ENCODE peak calls at places on chromosomes 1 and 21, in ten cellular contexts. One of them, this sample, is unnamed.

GRCh38 chr1:70112838-70113237 is 92.5 kb downstream of the LRRC40 start:
- DNase-seq in A549: peak
- DNase-seq in mesendoderm: peak
- DNase-seq in mammary epithelial cell: no peak
- DNase-seq in OCI-LY7: no peak
- DNase-seq in neuronal stem cell: no peak
- DNase-seq in brain microvascular endothelial cell: no peak
- DNase-seq in tibial artery: no peak
- DNase-seq in upper lobe of right lung: no peak
- DNase-seq in kidney: no peak
- DNase-seq in this sample: no peak

GRCh38 chr1:39047374-39048229 is 21.5 kb downstream of the NDUFS5 start:
- DNase-seq in A549: peak
- DNase-seq in mesendoderm: peak
- DNase-seq in mammary epithelial cell: peak
- DNase-seq in OCI-LY7: peak
- DNase-seq in neuronal stem cell: no peak
- DNase-seq in brain microvascular endothelial cell: peak
- DNase-seq in tibial artery: peak
- DNase-seq in upper lobe of right lung: no peak
- DNase-seq in kidney: no peak
- DNase-seq in this sample: peak

GRCh38 chr1:5389101-5389885 is 602.9 kb downstream of the NPHP4 start:
- DNase-seq in A549: no peak
- DNase-seq in mesendoderm: no peak
- DNase-seq in mammary epithelial cell: no peak
- DNase-seq in OCI-LY7: no peak
- DNase-seq in neuronal stem cell: no peak
- DNase-seq in brain microvascular endothelial cell: no peak
- DNase-seq in tibial artery: no peak
- DNase-seq in upper lobe of right lung: no peak
- DNase-seq in kidney: no peak
- DNase-seq in this sample: no peak

GRCh38 chr1:64826991-64827390 is 82.1 kb downstream of the RAVER2 start:
- DNase-seq in A549: no peak
- DNase-seq in mesendoderm: no peak
- DNase-seq in mammary epithelial cell: no peak
- DNase-seq in OCI-LY7: no peak
- DNase-seq in neuronal stem cell: no peak
- DNase-seq in brain microvascular endothelial cell: peak
- DNase-seq in tibial artery: no peak
- DNase-seq in upper lobe of right lung: no peak
- DNase-seq in kidney: no peak
- DNase-seq in this sample: no peak

GRCh38 chr1:179926494-179927205 is 28.0 kb upstream of the CEP350 start:
- DNase-seq in A549: peak
- DNase-seq in mesendoderm: no peak
- DNase-seq in mammary epithelial cell: peak
- DNase-seq in OCI-LY7: no peak
- DNase-seq in neuronal stem cell: no peak
- DNase-seq in brain microvascular endothelial cell: peak
- DNase-seq in tibial artery: no peak
- DNase-seq in upper lobe of right lung: no peak
- DNase-seq in kidney: no peak
- DNase-seq in this sample: peak

GRCh38 chr1:59116920-59117542 is 179.9 kb upstream of the FGGY start:
- DNase-seq in A549: no peak
- DNase-seq in mesendoderm: peak
- DNase-seq in mammary epithelial cell: no peak
- DNase-seq in OCI-LY7: no peak
- DNase-seq in neuronal stem cell: peak
- DNase-seq in brain microvascular endothelial cell: peak
- DNase-seq in tibial artery: no peak
- DNase-seq in upper lobe of right lung: no peak
- DNase-seq in kidney: no peak
- DNase-seq in this sample: no peak

GRCh38 chr21:43193651-43194302 is 25.0 kb downstream of the CRYAA start:
- DNase-seq in A549: no peak
- DNase-seq in mesendoderm: no peak
- DNase-seq in mammary epithelial cell: peak
- DNase-seq in OCI-LY7: peak
- DNase-seq in neuronal stem cell: no peak
- DNase-seq in brain microvascular endothelial cell: peak
- DNase-seq in tibial artery: peak
- DNase-seq in upper lobe of right lung: peak
- DNase-seq in kidney: peak
- DNase-seq in this sample: peak

GRCh38 chr1:29655145-29655544 is 418.8 kb downstream of the PTPRU start:
- DNase-seq in A549: no peak
- DNase-seq in mesendoderm: no peak
- DNase-seq in mammary epithelial cell: no peak
- DNase-seq in OCI-LY7: no peak
- DNase-seq in neuronal stem cell: no peak
- DNase-seq in brain microvascular endothelial cell: no peak
- DNase-seq in tibial artery: peak
- DNase-seq in upper lobe of right lung: no peak
- DNase-seq in kidney: no peak
- DNase-seq in this sample: no peak

GRCh38 chr1:228185641-228185965 is 20.0 kb downstream of the IBA57 start:
- DNase-seq in A549: no peak
- DNase-seq in mesendoderm: peak
- DNase-seq in mammary epithelial cell: no peak
- DNase-seq in OCI-LY7: no peak
- DNase-seq in neuronal stem cell: no peak
- DNase-seq in brain microvascular endothelial cell: no peak
- DNase-seq in tibial artery: peak
- DNase-seq in upper lobe of right lung: no peak
- DNase-seq in kidney: peak
- DNase-seq in this sample: no peak

GRCh38 chr21:16378570-16378969 is 648.8 kb downstream of the USP25 start:
- DNase-seq in A549: no peak
- DNase-seq in mesendoderm: no peak
- DNase-seq in mammary epithelial cell: no peak
- DNase-seq in OCI-LY7: no peak
- DNase-seq in neuronal stem cell: no peak
- DNase-seq in brain microvascular endothelial cell: no peak
- DNase-seq in tibial artery: no peak
- DNase-seq in upper lobe of right lung: no peak
- DNase-seq in kidney: no peak
- DNase-seq in this sample: no peak

GRCh38 chr21:46459356-46460112 is 843 bp downstream of the DIP2A start:
- DNase-seq in A549: no peak
- DNase-seq in mesendoderm: peak
- DNase-seq in mammary epithelial cell: peak
- DNase-seq in OCI-LY7: peak
- DNase-seq in neuronal stem cell: no peak
- DNase-seq in brain microvascular endothelial cell: peak
- DNase-seq in tibial artery: peak
- DNase-seq in upper lobe of right lung: peak
- DNase-seq in kidney: peak
- DNase-seq in this sample: no peak

GRCh38 chr1:184329962-184330868 is 56.6 kb upstream of the C1orf21 start:
- DNase-seq in A549: no peak
- DNase-seq in mesendoderm: no peak
- DNase-seq in mammary epithelial cell: peak
- DNase-seq in OCI-LY7: no peak
- DNase-seq in neuronal stem cell: no peak
- DNase-seq in brain microvascular endothelial cell: peak
- DNase-seq in tibial artery: no peak
- DNase-seq in upper lobe of right lung: no peak
- DNase-seq in kidney: no peak
- DNase-seq in this sample: no peak

GRCh38 chr1:156090822-156091188 is 8.5 kb upstream of the MEX3A start:
- DNase-seq in A549: peak
- DNase-seq in mesendoderm: peak
- DNase-seq in mammary epithelial cell: peak
- DNase-seq in OCI-LY7: peak
- DNase-seq in neuronal stem cell: peak
- DNase-seq in brain microvascular endothelial cell: peak
- DNase-seq in tibial artery: peak
- DNase-seq in upper lobe of right lung: peak
- DNase-seq in kidney: peak
- DNase-seq in this sample: no peak
- H3K27ac ChIP-seq in A549: peak
- H3K27ac ChIP-seq in mesendoderm: no peak
- H3K27ac ChIP-seq in mammary epithelial cell: no peak
- H3K27ac ChIP-seq in OCI-LY7: no peak
- H3K27ac ChIP-seq in neuronal stem cell: no peak
- H3K27ac ChIP-seq in brain microvascular endothelial cell: no peak
- H3K27ac ChIP-seq in tibial artery: no peak
- H3K27ac ChIP-seq in upper lobe of right lung: no peak
- H3K27ac ChIP-seq in kidney: no peak
- H3K27ac ChIP-seq in this sample: no peak

DNA sequence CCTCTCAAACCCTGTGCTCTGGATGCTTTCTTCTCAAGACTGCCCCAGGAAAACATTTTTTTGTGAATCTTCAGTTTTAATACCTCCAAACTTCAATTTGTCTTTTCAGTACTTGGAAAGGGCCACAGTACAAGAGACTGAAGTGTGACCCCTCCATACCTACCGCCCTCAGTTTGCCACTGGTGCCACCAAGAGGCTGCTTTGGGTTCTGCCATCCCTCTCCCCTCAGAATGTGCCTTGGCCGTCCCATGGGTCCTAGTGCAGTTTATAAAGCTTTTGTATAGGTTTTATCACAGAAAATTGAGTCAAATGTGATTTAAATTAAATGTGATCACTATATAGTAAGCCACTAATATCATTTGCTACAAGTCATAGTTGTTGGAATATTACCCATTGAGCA is 60.8 kb upstream of the PGD start:
- DNase-seq in A549: peak
- DNase-seq in mesendoderm: peak
- DNase-seq in mammary epithelial cell: no peak
- DNase-seq in OCI-LY7: peak
- DNase-seq in neuronal stem cell: peak
- DNase-seq in brain microvascular endothelial cell: peak
- DNase-seq in tibial artery: no peak
- DNase-seq in upper lobe of right lung: no peak
- DNase-seq in kidney: no peak
- DNase-seq in this sample: no peak
- H3K27ac ChIP-seq in A549: no peak
- H3K27ac ChIP-seq in mesendoderm: no peak
- H3K27ac ChIP-seq in mammary epithelial cell: no peak
- H3K27ac ChIP-seq in OCI-LY7: no peak
- H3K27ac ChIP-seq in neuronal stem cell: no peak
- H3K27ac ChIP-seq in brain microvascular endothelial cell: no peak
- H3K27ac ChIP-seq in tibial artery: no peak
- H3K27ac ChIP-seq in upper lobe of right lung: no peak
- H3K27ac ChIP-seq in kidney: no peak
- H3K27ac ChIP-seq in this sample: no peak

DNA sequence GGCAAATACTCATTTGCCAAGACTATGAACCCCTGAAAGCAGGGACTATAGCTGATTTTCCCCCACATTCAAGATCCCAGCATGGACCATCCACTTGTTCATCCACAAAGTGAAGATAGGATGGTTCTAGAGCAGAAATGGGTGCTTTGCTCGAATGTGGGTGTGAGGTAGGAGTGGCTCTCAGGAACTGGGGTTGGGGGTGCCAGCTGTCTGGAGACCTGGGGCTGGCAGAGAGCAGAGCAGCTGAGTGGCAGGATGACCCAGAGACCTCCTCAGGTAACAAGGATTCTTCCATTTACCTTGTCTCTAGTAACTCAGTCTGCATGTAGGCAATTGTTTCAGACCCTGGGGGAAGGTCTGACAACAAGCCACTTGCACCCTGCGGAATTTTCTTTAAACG is 6.0 kb downstream of the S100A9 start:
- DNase-seq in A549: no peak
- DNase-seq in mesendoderm: no peak
- DNase-seq in mammary epithelial cell: no peak
- DNase-seq in OCI-LY7: no peak
- DNase-seq in neuronal stem cell: no peak
- DNase-seq in brain microvascular endothelial cell: no peak
- DNase-seq in tibial artery: peak
- DNase-seq in upper lobe of right lung: no peak
- DNase-seq in kidney: no peak
- DNase-seq in this sample: no peak
- H3K27ac ChIP-seq in A549: no peak
- H3K27ac ChIP-seq in mesendoderm: no peak
- H3K27ac ChIP-seq in mammary epithelial cell: no peak
- H3K27ac ChIP-seq in OCI-LY7: no peak
- H3K27ac ChIP-seq in neuronal stem cell: no peak
- H3K27ac ChIP-seq in brain microvascular endothelial cell: no peak
- H3K27ac ChIP-seq in tibial artery: no peak
- H3K27ac ChIP-seq in upper lobe of right lung: no peak
- H3K27ac ChIP-seq in kidney: no peak
- H3K27ac ChIP-seq in this sample: peak

GRCh38 chr1:1919304-1920056 is 401 bp upstream of the TMEM52 start:
- DNase-seq in A549: peak
- DNase-seq in mesendoderm: peak
- DNase-seq in mammary epithelial cell: peak
- DNase-seq in OCI-LY7: peak
- DNase-seq in neuronal stem cell: peak
- DNase-seq in brain microvascular endothelial cell: peak
- DNase-seq in tibial artery: peak
- DNase-seq in upper lobe of right lung: peak
- DNase-seq in kidney: peak
- DNase-seq in this sample: peak
- H3K27ac ChIP-seq in A549: peak
- H3K27ac ChIP-seq in mesendoderm: no peak
- H3K27ac ChIP-seq in mammary epithelial cell: no peak
- H3K27ac ChIP-seq in OCI-LY7: no peak
- H3K27ac ChIP-seq in neuronal stem cell: peak
- H3K27ac ChIP-seq in brain microvascular endothelial cell: no peak
- H3K27ac ChIP-seq in tibial artery: peak
- H3K27ac ChIP-seq in upper lobe of right lung: peak
- H3K27ac ChIP-seq in kidney: no peak
- H3K27ac ChIP-seq in this sample: no peak

GRCh38 chr1:110918016-110918415 is 45.1 kb downstream of the CD53 start:
- DNase-seq in A549: no peak
- DNase-seq in mesendoderm: no peak
- DNase-seq in mammary epithelial cell: no peak
- DNase-seq in OCI-LY7: no peak
- DNase-seq in neuronal stem cell: no peak
- DNase-seq in brain microvascular endothelial cell: no peak
- DNase-seq in tibial artery: no peak
- DNase-seq in upper lobe of right lung: no peak
- DNase-seq in kidney: no peak
- DNase-seq in this sample: no peak
- H3K27ac ChIP-seq in A549: no peak
- H3K27ac ChIP-seq in mesendoderm: no peak
- H3K27ac ChIP-seq in mammary epithelial cell: no peak
- H3K27ac ChIP-seq in OCI-LY7: no peak
- H3K27ac ChIP-seq in neuronal stem cell: no peak
- H3K27ac ChIP-seq in brain microvascular endothelial cell: no peak
- H3K27ac ChIP-seq in tibial artery: no peak
- H3K27ac ChIP-seq in upper lobe of right lung: no peak
- H3K27ac ChIP-seq in kidney: no peak
- H3K27ac ChIP-seq in this sample: no peak

DNA sequence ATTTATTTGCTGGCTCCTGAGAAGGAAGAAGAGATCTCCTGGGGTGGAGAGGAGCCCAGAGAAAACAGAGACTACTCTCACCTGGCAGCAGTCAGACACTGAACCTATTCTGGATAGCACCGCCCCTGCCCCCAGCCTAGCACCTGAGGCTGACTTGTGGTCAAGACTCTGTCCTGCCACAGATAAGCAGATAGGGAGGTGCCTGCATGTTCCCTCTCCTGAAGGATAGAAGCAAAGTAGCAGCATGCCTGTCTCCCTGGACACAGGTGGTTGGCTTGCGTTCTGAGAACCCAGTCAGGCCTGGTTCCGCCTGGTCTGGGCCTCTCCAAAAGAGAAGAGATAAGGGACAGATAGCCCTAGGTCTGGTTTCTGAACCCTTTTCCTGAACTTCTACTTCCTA is 1.3 kb upstream of the EFNA3 start:
- DNase-seq in A549: no peak
- DNase-seq in mesendoderm: no peak
- DNase-seq in mammary epithelial cell: no peak
- DNase-seq in OCI-LY7: no peak
- DNase-seq in neuronal stem cell: no peak
- DNase-seq in brain microvascular endothelial cell: no peak
- DNase-seq in tibial artery: no peak
- DNase-seq in upper lobe of right lung: no peak
- DNase-seq in kidney: peak
- DNase-seq in this sample: no peak
- H3K27ac ChIP-seq in A549: no peak
- H3K27ac ChIP-seq in mesendoderm: no peak
- H3K27ac ChIP-seq in mammary epithelial cell: no peak
- H3K27ac ChIP-seq in OCI-LY7: no peak
- H3K27ac ChIP-seq in neuronal stem cell: no peak
- H3K27ac ChIP-seq in brain microvascular endothelial cell: no peak
- H3K27ac ChIP-seq in tibial artery: no peak
- H3K27ac ChIP-seq in upper lobe of right lung: no peak
- H3K27ac ChIP-seq in kidney: no peak
- H3K27ac ChIP-seq in this sample: peak

This sample was measured in epithelial cell of prostate.